ENCODE peak calls at places on chromosomes 16 and 17, in six cellular contexts. L, H, K, X, S and Y are unnamed samples.

GRCh38 chr16:31118223-31119155 is 1.0 kb downstream of the KAT8 start:
- DNase-seq in L (no peak), H (no peak), K (no peak), X (no peak), S (no peak), Y (no peak)

GRCh38 chr17:78242024-78242742 is 10.8 kb downstream of the TMEM235 start:
- DNase-seq in L (no peak), H (no peak), K (no peak), X (no peak), S (peak), Y (no peak)

GRCh38 chr17:32486701-32487459 is at the start of gene CDK5R1:
- DNase-seq in L (peak), H (peak), K (peak), X (peak), S (no peak), Y (peak)

GRCh38 chr16:15689290-15689689 is 39.2 kb downstream of the NDE1 start:
- DNase-seq in L (no peak), H (no peak), K (no peak), X (no peak), S (no peak), Y (no peak)

GRCh38 chr16:81971853-81972252 is 39.4 kb downstream of the SDR42E1 start:
- DNase-seq in L (no peak), H (no peak), K (no peak), X (no peak), S (no peak), Y (no peak)

GRCh38 chr16:75420987-75421819 is 12.1 kb downstream of the CFDP1 start:
- DNase-seq in L (no peak), H (peak), K (peak), X (peak), S (no peak), Y (no peak)

GRCh38 chr17:83183951-83184506 is 104.6 kb downstream of the METRNL start:
- DNase-seq in L (no peak), H (no peak), K (no peak), X (peak), S (no peak), Y (no peak)

GRCh38 chr17:31339906-31340661 is 18.7 kb upstream of the EVI2A start:
- DNase-seq in L (no peak), H (peak), K (no peak), X (no peak), S (no peak), Y (no peak)

GRCh38 chr16:64311241-64311640 is 810.6 kb downstream of the CDH11 start:
- DNase-seq in L (no peak), H (no peak), K (no peak), X (no peak), S (no peak), Y (no peak)

GRCh38 chr16:1308036-1308976 is 1.1 kb upstream of the UBE2I start:
- DNase-seq in L (peak), H (peak), K (peak), X (no peak), S (no peak), Y (no peak)

GRCh38 chr17:41512789-41513547 is 5.7 kb downstream of the KRT15 start:
- DNase-seq in L (no peak), H (no peak), K (no peak), X (no peak), S (no peak), Y (no peak)

GRCh38 chr16:26334218-26335111 is 642.7 kb downstream of the HS3ST4 start:
- DNase-seq in L (no peak), H (no peak), K (peak), X (no peak), S (no peak), Y (no peak)

GRCh38 chr16:86201746-86202145 is 302.8 kb downstream of the IRF8 start:
- DNase-seq in L (no peak), H (no peak), K (no peak), X (no peak), S (no peak), Y (no peak)

GRCh38 chr16:27429330-27429871 is 27.4 kb downstream of the IL21R start:
- DNase-seq in L (no peak), H (no peak), K (no peak), X (peak), S (no peak), Y (no peak)

GRCh38 chr16:53515259-53515658 is 12.2 kb upstream of the AKTIP start:
- DNase-seq in L (no peak), H (no peak), K (no peak), X (no peak), S (no peak), Y (no peak)

GRCh38 chr17:28725660-28726395 is at the start of gene TLCD1:
- DNase-seq in L (peak), H (peak), K (peak), X (peak), S (no peak), Y (peak)

GRCh38 chr17:65531508-65532431 is 29.7 kb downstream of the AXIN2 start:
- DNase-seq in L (no peak), H (no peak), K (no peak), X (no peak), S (no peak), Y (no peak)

DNA sequence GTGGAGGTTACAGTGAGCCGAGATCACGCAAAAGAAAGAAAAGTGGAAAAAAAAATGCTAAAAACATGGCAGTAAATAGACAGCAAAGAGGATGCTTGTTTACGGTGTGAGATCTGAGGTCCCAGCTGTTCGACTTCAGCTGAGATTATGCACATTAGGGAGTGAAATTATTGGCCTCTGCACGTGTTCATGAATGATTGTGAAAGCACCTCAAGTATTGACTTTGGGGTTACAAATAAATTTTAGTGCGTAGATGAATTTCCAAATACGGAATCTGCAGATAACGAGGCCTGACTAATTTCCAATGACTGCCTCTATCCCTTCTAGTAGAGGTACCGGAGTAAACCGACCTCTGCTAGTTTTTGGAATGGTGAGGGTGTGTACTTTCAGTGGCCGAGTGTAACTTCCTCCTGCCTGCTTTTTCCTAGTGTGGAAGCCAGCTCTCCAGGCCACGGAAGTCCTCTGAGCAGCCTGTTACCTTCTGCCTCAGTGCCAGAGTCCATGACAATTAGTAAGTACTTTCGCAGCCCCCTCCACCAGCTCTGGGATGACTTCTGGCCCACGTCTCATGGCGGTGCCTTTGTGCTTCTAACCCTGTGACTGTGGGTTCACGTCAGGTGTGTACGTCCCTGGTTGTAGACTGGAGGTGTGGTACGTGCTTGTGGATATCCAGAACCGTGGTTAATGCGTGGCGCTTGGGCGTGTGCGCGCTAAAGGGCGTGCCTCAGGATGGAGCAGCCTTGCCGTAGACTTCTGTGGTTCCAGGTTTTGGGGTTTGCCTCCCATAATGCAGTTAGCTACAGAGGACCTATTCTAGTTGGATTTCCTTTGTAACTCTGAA is 102.1 kb downstream of the SNX29 start:
- DNase-seq in L (no peak), H (no peak), K (no peak), X (no peak), S (no peak), Y (no peak)
- TF ChIP-seq TAF1 in L (no peak), H (no peak), K (no peak), X (no peak), S (no peak), Y (no peak)

DNA sequence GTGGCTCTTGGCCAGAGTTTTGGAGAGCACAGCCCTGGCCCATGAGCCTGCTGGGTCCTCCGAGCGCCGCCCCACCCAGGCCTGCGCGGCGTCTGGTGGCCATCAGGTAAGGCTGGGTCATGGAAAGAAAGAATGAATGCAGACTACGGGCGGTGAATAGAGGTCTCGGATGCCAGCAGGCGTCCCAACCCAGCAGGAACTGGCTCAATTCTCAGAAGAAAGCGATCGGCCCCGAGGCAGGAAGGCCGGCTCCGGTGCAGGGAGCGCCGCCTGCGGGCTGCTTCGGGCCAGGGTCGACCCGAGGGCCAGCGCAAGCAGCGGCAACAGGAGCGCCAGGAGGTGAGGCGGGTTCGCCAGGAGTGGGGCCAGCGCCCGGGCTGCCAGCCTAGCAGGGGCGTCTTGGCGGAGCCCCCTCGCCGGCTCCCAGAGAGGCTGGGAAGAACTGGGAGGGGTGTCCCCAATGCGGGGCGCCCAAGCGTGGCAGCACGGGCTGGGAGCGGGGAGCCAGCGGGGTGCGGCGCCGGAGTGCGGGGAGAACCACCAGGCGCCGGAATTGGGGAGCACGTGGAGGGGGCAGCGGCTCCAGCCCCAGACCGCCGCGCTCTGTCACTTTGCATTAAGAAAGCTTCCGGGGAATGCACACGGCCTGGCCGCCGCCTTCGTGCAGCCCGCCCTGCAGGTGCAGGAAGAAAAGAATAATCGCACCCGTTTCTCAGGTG is 7.1 kb upstream of the TMC5 start:
- DNase-seq in L (peak), H (no peak), K (no peak), X (peak), S (no peak), Y (peak)
- TF ChIP-seq POLR2A in L (no peak), H (no peak), K (no peak), X (no peak), S (no peak), Y (no peak)

GRCh38 chr16:72903176-72903575 is 144.8 kb downstream of the ZFHX3 start:
- DNase-seq in L (no peak), H (no peak), K (no peak), X (no peak), S (no peak), Y (no peak)

GRCh38 chr16:72902276-72902675 is 145.7 kb downstream of the ZFHX3 start:
- DNase-seq in L (no peak), H (no peak), K (no peak), X (no peak), S (no peak), Y (no peak)

GRCh38 chr16:72909196-72909595 is 138.7 kb downstream of the ZFHX3 start:
- DNase-seq in L (no peak), H (no peak), K (no peak), X (no peak), S (no peak), Y (no peak)

GRCh38 chr16:72908362-72908838 is 139.5 kb downstream of the ZFHX3 start:
- DNase-seq in L (no peak), H (no peak), K (no peak), X (no peak), S (no peak), Y (no peak)

GRCh38 chr16:72905581-72905980 is 142.3 kb downstream of the ZFHX3 start:
- DNase-seq in L (no peak), H (no peak), K (no peak), X (no peak), S (no peak), Y (no peak)
- TF ChIP-seq TAF1 in L (no peak), H (no peak), K (no peak), X (no peak), S (no peak), Y (no peak)

DNA sequence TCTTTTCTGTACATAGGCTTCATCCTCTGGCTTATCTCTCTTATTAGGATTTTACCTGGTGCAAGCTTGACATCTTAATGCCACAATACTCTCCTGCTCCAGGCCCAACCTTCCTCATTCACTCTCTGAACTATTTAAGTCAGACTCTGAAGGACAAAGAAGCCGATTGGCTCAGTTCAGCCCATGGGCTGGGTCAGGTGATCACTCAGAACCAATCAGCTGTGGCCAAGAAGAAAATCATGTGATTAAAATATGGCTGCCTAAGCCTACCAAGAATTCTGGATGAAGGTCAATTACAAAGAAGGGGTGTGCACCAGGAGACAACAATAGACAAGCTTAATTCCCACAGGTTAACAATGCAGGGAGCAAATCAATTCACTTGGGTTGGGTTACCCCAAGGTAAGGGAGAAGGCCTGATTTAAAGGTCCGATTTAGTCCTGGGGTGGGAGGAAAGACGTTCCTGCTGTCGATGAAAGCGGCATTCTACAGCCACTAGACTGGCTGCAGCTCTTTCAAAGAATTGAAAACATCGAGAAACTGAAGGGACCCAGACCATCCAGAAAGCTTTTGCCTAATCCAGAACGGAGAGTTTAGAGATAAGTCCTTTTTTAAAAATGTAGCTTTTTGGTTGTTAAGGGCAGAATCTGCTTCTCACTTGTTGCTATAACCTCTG is 42.9 kb upstream of the NFAT5 start:
- DNase-seq in L (no peak), H (peak), K (peak), X (no peak), S (no peak), Y (no peak)
- TF ChIP-seq POLR2A in L (no peak), H (no peak), K (no peak), X (no peak), S (no peak), Y (no peak)

GRCh38 chr17:67998466-67998865 is 2.2 kb upstream of the C17orf58 start:
- DNase-seq in L (no peak), H (no peak), K (no peak), X (no peak), S (no peak), Y (no peak)
- TF ChIP-seq TAF1 in L (no peak), H (no peak), K (no peak), X (no peak), S (no peak), Y (no peak)

GRCh38 chr17:51260960-51261958 is 913 bp downstream of the UTP18 start:
- DNase-seq in L (peak), H (peak), K (peak), X (peak), S (no peak), Y (peak)

GRCh38 chr17:51258756-51259573 is 884 bp downstream of the MBTD1 start:
- DNase-seq in L (no peak), H (peak), K (peak), X (no peak), S (no peak), Y (no peak)

GRCh38 chr17:51260237-51260959 is at the start of gene UTP18:
- DNase-seq in L (peak), H (peak), K (peak), X (peak), S (peak), Y (peak)

GRCh38 chr17:51257150-51258081 is 2.4 kb downstream of the MBTD1 start:
- DNase-seq in L (no peak), H (no peak), K (no peak), X (no peak), S (no peak), Y (no peak)

DNA sequence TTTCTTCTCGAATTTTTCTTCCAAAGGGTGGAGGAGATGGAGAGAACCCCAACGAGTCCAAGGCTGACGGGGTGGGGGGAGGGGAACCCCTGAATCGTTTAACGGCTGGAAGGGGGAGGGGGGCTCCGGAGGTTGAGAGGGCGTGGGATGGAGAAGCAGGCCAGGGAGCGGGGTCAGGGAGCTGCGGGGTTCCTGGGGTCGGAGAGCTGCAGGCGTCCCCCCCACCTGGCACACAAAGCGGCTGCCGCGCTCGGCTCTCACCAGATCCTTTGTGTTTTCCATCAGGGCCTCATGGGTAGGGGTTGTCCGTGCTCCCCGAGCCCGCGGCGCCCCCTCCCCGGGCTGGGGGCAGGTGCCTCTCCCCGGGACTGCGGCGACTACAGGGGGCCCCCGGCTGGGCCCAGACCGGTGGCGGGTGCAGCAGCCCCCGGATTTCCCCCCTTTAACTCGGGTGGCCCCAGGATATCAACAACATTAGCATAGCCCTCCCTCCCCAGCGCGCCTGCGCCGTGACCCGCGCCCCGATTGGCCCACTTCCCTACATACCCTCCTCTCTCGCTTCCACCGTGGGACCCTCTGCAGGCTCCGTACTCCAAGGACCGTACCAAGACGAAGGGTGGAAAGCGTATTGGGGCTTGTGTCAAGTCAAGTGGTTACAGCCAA is at the start of gene MBTD1:
- DNase-seq in L (peak), H (peak), K (peak), X (peak), S (no peak), Y (peak)
- TF ChIP-seq POLR2A in L (no peak), H (no peak), K (peak), X (peak), S (no peak), Y (no peak)